ENCODE peak calls at places on chromosomes 4 and X, in ten cellular contexts. H, R, Z, W, B, F, E, N, G and P are unnamed samples.

GRCh38 chr4:125317526-125317880 is 2.7 kb downstream of the FAT4 start:
- DNase-seq in N (no peak), B (peak), F (peak), G (peak), E (no peak), W (no peak), H (no peak), Z (peak), R (peak), P (no peak)

GRCh38 chr4:25172964-25173917 is 13.0 kb upstream of the SEPSECS start:
- DNase-seq in F (peak), H (peak), B (peak), E (no peak), Z (no peak), G (peak), N (peak), W (no peak), R (no peak), P (peak)

GRCh38 chr4:82381661-82382284 is 8.0 kb upstream of the HNRNPD start:
- DNase-seq in B (no peak), F (no peak), W (no peak), E (no peak), H (no peak), Z (no peak), G (no peak), N (no peak), R (no peak), P (no peak)

GRCh38 chr4:145808021-145808650 is 128.2 kb downstream of the C4orf51 start:
- DNase-seq in N (peak), E (no peak), B (peak), R (no peak), G (peak), F (peak), W (no peak), Z (no peak), H (peak), P (peak)

GRCh38 chr4:173958445-173958844 is 325.0 kb downstream of the FBXO8 start:
- DNase-seq in F (peak), R (no peak), W (no peak), N (no peak), E (no peak), G (peak), H (peak), B (peak), Z (no peak), P (no peak)

GRCh38 chr4:138291431-138291830 is 49.3 kb upstream of the SLC7A11 start:
- DNase-seq in F (no peak), B (no peak), E (no peak), H (no peak), N (no peak), R (no peak), G (no peak), Z (no peak), W (no peak), P (no peak)

GRCh38 chr4:40350627-40351227 is 15.6 kb downstream of the CHRNA9 start:
- DNase-seq in B (no peak), G (no peak), W (no peak), Z (no peak), R (no peak), N (no peak), F (no peak), H (no peak), E (peak), P (no peak)

GRCh38 chr4:176631611-176632010 is 161.1 kb downstream of the VEGFC start:
- DNase-seq in B (no peak), R (no peak), G (no peak), F (peak), Z (no peak), H (no peak), W (no peak), N (no peak), E (no peak), P (no peak)

GRCh38 chr4:170682511-170682910 is 592.8 kb upstream of the AADAT start:
- DNase-seq in G (no peak), W (no peak), H (no peak), F (no peak), N (no peak), E (no peak), B (no peak), R (no peak), Z (no peak), P (no peak)

GRCh38 chr4:145580906-145581305 is 38.3 kb upstream of the MMAA start:
- DNase-seq in W (no peak), E (no peak), B (no peak), Z (no peak), G (peak), H (no peak), F (no peak), N (no peak), R (no peak), P (no peak)

GRCh38 chrX:150508461-150509367 is 59.7 kb upstream of the MTM1 start:
- DNase-seq in Z (peak), N (no peak), R (peak), W (no peak), H (no peak), F (peak), E (no peak), B (peak), G (peak), P (no peak)

GRCh38 chr4:160546201-160546600 is 1443.3 kb downstream of the RAPGEF2 start:
- DNase-seq in E (no peak), Z (no peak), R (no peak), G (no peak), H (no peak), B (no peak), F (no peak), W (no peak), N (no peak), P (no peak)

GRCh38 chr4:170339522-170339921 is 249.8 kb upstream of the AADAT start:
- DNase-seq in B (no peak), R (no peak), F (no peak), Z (no peak), E (no peak), N (no peak), W (no peak), H (no peak), G (no peak), P (no peak)

GRCh38 chr4:89835413-89835812 is 1.5 kb downstream of the SNCA start:
- DNase-seq in N (no peak), H (no peak), G (no peak), B (no peak), R (no peak), F (no peak), E (no peak), W (no peak), Z (no peak), P (no peak)

GRCh38 chr4:7382634-7383014 is 52.1 kb downstream of the PSAPL1 start:
- DNase-seq in R (no peak), N (no peak), H (no peak), B (no peak), G (no peak), Z (no peak), W (no peak), E (no peak), F (no peak), P (no peak)

GRCh38 chr4:16217300-16218051 is 8.8 kb downstream of the TAPT1 start:
- DNase-seq in W (no peak), Z (no peak), B (no peak), F (no peak), G (no peak), H (no peak), R (no peak), N (no peak), E (peak), P (no peak)

GRCh38 chrX:127038065-127038464 is 218.5 kb downstream of the PRR32 start:
- DNase-seq in W (no peak), G (no peak), Z (no peak), E (no peak), N (no peak), B (no peak), R (no peak), H (no peak), F (no peak), P (no peak)

GRCh38 chr4:180059216-180059881 is 2183.9 kb upstream of the TENM3 start:
- DNase-seq in G (peak), Z (peak), N (no peak), B (peak), R (no peak), F (no peak), W (no peak), H (no peak), E (no peak), P (no peak)

GRCh38 chrX:54540289-54540688 is 10.3 kb downstream of the GNL3L start:
- DNase-seq in F (peak), N (no peak), B (peak), H (peak), E (no peak), W (no peak), G (peak), R (no peak), Z (no peak), P (no peak)

GRCh38 chr4:15526924-15527592 is 57.4 kb downstream of the CC2D2A start:
- DNase-seq in R (no peak), F (no peak), W (no peak), G (no peak), E (no peak), N (no peak), Z (no peak), H (no peak), B (no peak), P (no peak)

GRCh38 chrX:25600776-25601175 is 537.4 kb upstream of the MAGEB18 start:
- DNase-seq in W (no peak), Z (no peak), R (no peak), N (no peak), G (peak), F (peak), E (no peak), B (peak), H (no peak), P (no peak)

GRCh38 chr4:86927843-86928395 is 6.9 kb upstream of the AFF1 start:
- DNase-seq in N (peak), E (no peak), F (peak), Z (no peak), B (peak), W (no peak), R (no peak), G (peak), H (peak), P (peak)

GRCh38 chr4:7335363-7336066 is 99.2 kb downstream of the PSAPL1 start:
- DNase-seq in G (no peak), B (peak), F (peak), W (no peak), E (peak), Z (peak), R (peak), N (no peak), H (no peak), P (peak)

GRCh38 chr4:181559637-181560036 is 683.6 kb upstream of the TENM3 start:
- DNase-seq in F (no peak), Z (no peak), R (no peak), E (no peak), G (no peak), N (no peak), W (no peak), H (no peak), B (no peak), P (no peak)

GRCh38 chr4:99159699-99160098 is 15.6 kb upstream of the ADH4 start:
- DNase-seq in E (no peak), Z (no peak), B (no peak), F (no peak), N (no peak), G (no peak), W (no peak), H (no peak), R (no peak), P (no peak)

GRCh38 chr4:3402409-3403103 is 39.2 kb upstream of the HGFAC start:
- DNase-seq in H (no peak), W (no peak), R (peak), F (peak), B (no peak), N (peak), E (no peak), Z (no peak), G (peak), P (no peak)

GRCh38 chr4:158316264-158316663 is 106.0 kb downstream of the TMEM144 start:
- DNase-seq in W (no peak), R (no peak), B (peak), Z (no peak), H (no peak), N (no peak), F (peak), G (peak), E (no peak), P (no peak)

GRCh38 chr4:122150896-122151295 is 1.2 kb upstream of the BLTP1 start:
- DNase-seq in W (no peak), Z (no peak), N (no peak), H (no peak), F (no peak), B (no peak), G (no peak), E (peak), R (no peak), P (no peak)

GRCh38 chr4:99207069-99207743 is 11.8 kb downstream of the ADH6 start:
- DNase-seq in W (no peak), F (no peak), B (no peak), E (no peak), G (no peak), Z (no peak), H (no peak), N (no peak), R (no peak), P (no peak)

GRCh38 chr4:168631241-168632151 is 134.6 kb downstream of the PALLD start:
- DNase-seq in Z (peak), G (peak), B (peak), R (peak), F (peak), W (no peak), N (no peak), E (no peak), H (no peak), P (peak)

GRCh38 chrX:154322890-154323289 is 27.3 kb downstream of the TKTL1 start:
- DNase-seq in B (no peak), N (no peak), E (no peak), R (no peak), Z (no peak), W (no peak), G (no peak), H (no peak), F (no peak), P (no peak)

GRCh38 chrX:90026730-90027129 is 105.0 kb downstream of the TGIF2LX start:
- DNase-seq in R (no peak), G (no peak), H (no peak), B (no peak), Z (no peak), N (no peak), W (no peak), E (no peak), F (no peak), P (no peak)

GRCh38 chr4:80221161-80221560 is 23.9 kb downstream of the PRDM8 start:
- DNase-seq in W (no peak), G (peak), R (no peak), B (peak), E (peak), N (no peak), H (no peak), Z (no peak), F (peak), P (no peak)

GRCh38 chr4:38654273-38654672 is 9.7 kb upstream of the KLF3 start:
- DNase-seq in F (no peak), W (no peak), G (no peak), H (no peak), Z (no peak), N (no peak), B (no peak), E (no peak), R (no peak), P (no peak)

GRCh38 chr4:7301846-7302630 is 109.7 kb downstream of the SORCS2 start:
- DNase-seq in F (no peak), H (no peak), G (no peak), R (no peak), B (no peak), N (no peak), Z (no peak), W (no peak), E (no peak), P (no peak)

GRCh38 chr4:44927361-44928061 is 201.2 kb upstream of the GNPDA2 start:
- DNase-seq in Z (no peak), H (no peak), N (no peak), W (no peak), R (no peak), G (peak), F (peak), E (peak), B (peak), P (peak)

GRCh38 chr4:98711526-98711925 is 53.1 kb upstream of the TSPAN5 start:
- DNase-seq in Z (no peak), N (no peak), W (no peak), R (no peak), G (peak), E (no peak), F (peak), H (no peak), B (peak), P (no peak)

GRCh38 chrX:74492720-74493201 is 71.5 kb downstream of the SLC16A2 start:
- DNase-seq in N (no peak), B (peak), R (no peak), F (no peak), H (no peak), E (peak), Z (no peak), G (no peak), W (no peak), P (no peak)
- TF ChIP-seq CTCF in N (peak), B (peak), R (no peak), F (peak), H (peak), E (no peak), Z (no peak), G (no peak), W (no peak), P (no peak)

DNA sequence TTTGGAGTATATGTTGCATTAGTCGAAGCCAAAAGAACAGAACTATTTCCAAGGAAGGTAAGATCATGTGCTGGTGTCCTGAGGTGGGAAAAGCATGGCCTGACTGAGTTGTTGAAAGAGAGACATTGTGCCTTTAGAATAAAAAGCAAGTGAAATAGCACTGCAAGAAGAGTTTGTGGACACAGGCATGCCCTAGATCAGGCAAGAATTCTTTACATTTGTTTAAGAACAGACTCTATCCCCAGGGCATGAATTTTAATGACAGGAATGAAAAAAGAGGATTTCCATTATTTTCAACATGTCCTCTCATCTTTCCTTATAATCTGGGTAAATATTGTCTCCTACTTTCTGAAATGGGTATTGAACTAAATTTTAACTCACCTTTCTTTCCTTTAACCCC is 516.2 kb upstream of the GALNT7 start:
- DNase-seq in F (no peak), G (no peak), B (no peak), R (no peak), E (no peak), Z (no peak), H (no peak), W (no peak), N (no peak), P (no peak)
- TF ChIP-seq CTCF in F (no peak), G (no peak), B (no peak), R (no peak), E (no peak), Z (no peak), H (no peak), W (no peak), N (no peak), P (no peak)

GRCh38 chrX:23540532-23540931 is 126.8 kb upstream of the PRDX4 start:
- DNase-seq in N (no peak), E (no peak), G (no peak), H (no peak), W (no peak), R (no peak), F (no peak), Z (no peak), B (no peak), P (no peak)
- TF ChIP-seq CTCF in N (no peak), E (no peak), G (no peak), H (no peak), W (no peak), R (no peak), F (no peak), Z (no peak), B (no peak), P (no peak)

GRCh38 chrX:71282514-71283408 is 674 bp upstream of the NONO start:
- DNase-seq in H (no peak), E (no peak), B (no peak), G (no peak), F (peak), Z (no peak), R (no peak), W (no peak), N (no peak), P (no peak)

GRCh38 chrX:71285929-71286328 is 2.5 kb downstream of the NONO start:
- DNase-seq in N (no peak), W (no peak), G (no peak), E (no peak), R (no peak), F (no peak), H (no peak), B (no peak), Z (no peak), P (no peak)

DNA sequence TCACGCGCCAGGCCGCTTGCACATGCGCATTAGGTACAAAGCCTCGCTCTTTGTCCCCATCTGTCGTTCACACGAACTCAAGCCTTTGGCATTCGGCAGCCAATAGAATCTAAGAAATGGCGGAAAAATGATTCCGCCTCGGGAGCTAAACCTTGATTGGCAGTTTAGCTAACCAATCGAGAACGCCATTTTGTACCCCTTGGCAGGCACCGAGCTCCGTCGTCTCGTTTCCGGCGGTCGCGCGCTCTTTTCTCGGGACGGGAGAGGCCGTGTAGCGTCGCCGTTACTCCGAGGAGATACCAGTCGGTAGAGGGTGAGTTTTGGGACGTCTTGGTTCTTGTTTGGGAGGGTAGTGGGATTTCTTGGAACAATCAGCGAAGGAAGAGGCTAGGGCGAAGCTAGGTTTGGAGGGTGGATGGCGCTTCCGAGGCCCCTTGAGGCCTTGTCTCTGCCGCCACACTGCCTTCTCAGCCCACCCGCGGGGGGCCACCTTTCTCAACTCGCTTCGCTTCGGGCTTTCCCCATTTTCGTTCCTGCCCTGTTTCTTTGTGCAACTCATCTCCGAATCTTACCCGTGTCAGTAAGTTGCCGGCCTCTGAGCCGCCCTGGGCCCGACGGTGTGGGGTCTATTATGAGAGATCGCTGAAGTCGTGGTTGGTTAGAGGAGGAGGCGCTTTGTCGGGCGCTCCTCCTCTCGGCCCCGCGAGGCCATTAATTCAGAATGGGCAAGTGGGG is at the start of gene NONO:
- DNase-seq in F (peak), E (peak), B (peak), Z (peak), H (peak), N (peak), W (peak), R (peak), G (peak), P (peak)
- TF ChIP-seq CTCF in F (peak), E (peak), B (peak), Z (no peak), H (peak), N (no peak), W (no peak), R (no peak), G (no peak), P (no peak)

DNA sequence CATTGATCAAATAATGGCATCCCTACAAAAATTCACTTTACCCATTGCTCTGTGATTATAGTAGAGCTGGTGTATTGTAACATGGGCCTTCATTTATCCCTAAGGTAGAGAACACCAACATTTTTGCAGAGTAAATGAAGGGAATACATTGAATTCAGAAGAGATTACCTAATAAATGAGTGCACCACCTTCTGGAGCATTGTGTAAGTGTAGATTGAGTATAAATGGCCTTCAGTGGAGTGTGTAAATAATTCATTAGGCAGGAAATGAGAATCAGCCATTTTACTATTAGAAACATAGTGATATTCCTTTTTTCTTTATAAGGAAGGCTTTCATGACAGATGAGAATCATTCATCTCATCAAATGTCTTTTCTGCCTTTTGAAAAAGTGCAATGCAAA is 155.8 kb downstream of the FAM47B start:
- DNase-seq in R (no peak), H (no peak), Z (no peak), B (peak), F (peak), W (no peak), G (no peak), N (no peak), E (no peak), P (no peak)
- TF ChIP-seq CTCF in R (no peak), H (peak), Z (no peak), B (no peak), F (peak), W (no peak), G (no peak), N (no peak), E (no peak), P (no peak)

GRCh38 chr4:151107063-151107462 is 7.6 kb downstream of the RPS3A start:
- DNase-seq in E (no peak), H (no peak), F (no peak), B (no peak), Z (no peak), G (no peak), R (no peak), N (no peak), W (no peak), P (no peak)
- TF ChIP-seq CTCF in E (no peak), H (no peak), F (no peak), B (no peak), Z (no peak), G (no peak), R (no peak), N (no peak), W (no peak), P (no peak)